ENCODE peak calls at places on chromosomes 5 and 9, in six cellular contexts. S is progenitor cell of endocrine pancreas, C is left ventricle myocardium inferior, I is cardiac muscle cell, D is neural crest cell, W is mucosa of descending colon. O is an unnamed sample.

GRCh38 chr5:58235279-58235678 is 224.6 kb downstream of the PLK2 start:
- DNase-seq in W (no peak), I (no peak), D (no peak), S (no peak), C (no peak), O (peak; percentile 28)

GRCh38 chr5:68277427-68277826 is 61.9 kb downstream of the PIK3R1 start:
- DNase-seq in I (no peak), W (no peak), C (no peak), D (no peak), S (no peak), O (no peak)

GRCh38 chr9:81841326-81841725 is 86.9 kb upstream of the SPATA31D4 start:
- DNase-seq in I (no peak), W (no peak), C (no peak), S (no peak), D (no peak), O (no peak)

GRCh38 chr5:147611483-147611882 is 101.6 kb upstream of the DPYSL3 start:
- DNase-seq in W (no peak), I (no peak), D (no peak), S (no peak), C (no peak), O (no peak)

GRCh38 chr9:33867747-33868429 is 50.9 kb downstream of the UBE2R2 start:
- DNase-seq in W (no peak), C (peak; percentile 66), I (no peak), S (no peak), D (no peak), O (no peak)

GRCh38 chr5:94173100-94173499 is 431.7 kb upstream of the POU5F2 start:
- DNase-seq in C (no peak), I (no peak), D (no peak), W (no peak), S (no peak), O (no peak)

GRCh38 chr5:84242286-84242685 is 142.4 kb downstream of the EDIL3 start:
- DNase-seq in S (no peak), W (no peak), I (no peak), D (no peak), C (no peak), O (no peak)

GRCh38 chr5:23631283-23632045 is 124.1 kb downstream of the PRDM9 start:
- DNase-seq in W (no peak), I (no peak), D (no peak), C (no peak), S (no peak), O (no peak)

GRCh38 chr5:119943148-119943547 is 313.8 kb downstream of the FAM170A start:
- DNase-seq in C (no peak), S (no peak), I (no peak), D (no peak), W (no peak), O (no peak)

GRCh38 chr9:91560301-91560700 is 136.7 kb upstream of the NFIL3 start:
- DNase-seq in C (no peak), D (no peak), S (no peak), I (no peak), W (no peak), O (no peak)

GRCh38 chr9:116377179-116377790 is 223.7 kb downstream of the PAPPA start:
- DNase-seq in I (no peak), W (no peak), S (no peak), C (no peak), D (no peak), O (no peak)

GRCh38 chr9:134057311-134057665 is 10.5 kb downstream of the BRD3 start:
- DNase-seq in D (no peak), W (no peak), I (no peak), C (peak; percentile 13), S (no peak), O (no peak)

GRCh38 chr5:59956130-59956773 is 62.7 kb upstream of the PDE4D start:
- DNase-seq in S (no peak), W (no peak), C (no peak), D (no peak), I (no peak), O (no peak)

GRCh38 chr5:151122828-151123227 is 34.8 kb downstream of the ANXA6 start:
- DNase-seq in D (no peak), S (no peak), C (no peak), W (no peak), I (no peak), O (no peak)

GRCh38 chr5:73126957-73127356 is 6.6 kb downstream of the TMEM171 start:
- DNase-seq in I (no peak), D (no peak), W (no peak), S (no peak), C (no peak), O (no peak)

GRCh38 chr9:69173891-69174644 is at the start of gene TJP2:
- DNase-seq in S (peak; percentile 38), D (peak; percentile 46), C (peak; percentile 79), I (peak; percentile 83), W (peak; percentile 69), O (peak; percentile 34)

GRCh38 chr5:109196486-109196885 is 213.3 kb downstream of the PJA2 start:
- DNase-seq in D (no peak), C (no peak), I (no peak), W (no peak), S (no peak), O (no peak)

GRCh38 chr5:81125959-81126358 is 107.2 kb upstream of the CKMT2 start:
- DNase-seq in S (no peak), D (no peak), C (no peak), I (no peak), W (no peak), O (no peak)

GRCh38 chr5:4868140-4868735 is 271.9 kb upstream of the ADAMTS16 start:
- DNase-seq in D (peak; percentile 80), S (peak; percentile 64), C (peak; percentile 41), W (no peak), I (peak; percentile 69), O (no peak)

GRCh38 chr9:121915304-121915625 is 177.8 kb downstream of the TTLL11 start:
- DNase-seq in I (no peak), W (no peak), D (no peak), C (no peak), S (no peak), O (no peak)

GRCh38 chr5:143682788-143683419 is 129.1 kb upstream of the HMHB1 start:
- DNase-seq in C (no peak), I (no peak), S (no peak), W (no peak), D (no peak), O (no peak)

GRCh38 chr5:143682221-143682620 is 129.7 kb upstream of the HMHB1 start:
- DNase-seq in I (peak; percentile 40), W (no peak), D (no peak), S (no peak), C (no peak), O (no peak)

GRCh38 chr5:143683459-143683858 is 128.5 kb upstream of the HMHB1 start:
- DNase-seq in S (no peak), C (no peak), I (no peak), W (no peak), D (no peak), O (no peak)

GRCh38 chr5:143687604-143688003 is 124.4 kb upstream of the HMHB1 start:
- DNase-seq in C (no peak), W (no peak), I (no peak), D (no peak), S (no peak), O (no peak)

GRCh38 chr5:143685416-143685815 is 126.5 kb upstream of the HMHB1 start:
- DNase-seq in C (no peak), D (no peak), W (no peak), S (no peak), I (no peak), O (no peak)
- TF ChIP-seq CTCF in C (peak; percentile 50), D (no peak), W (no peak), S (no peak), I (peak; percentile 50), O (no peak)

DNA sequence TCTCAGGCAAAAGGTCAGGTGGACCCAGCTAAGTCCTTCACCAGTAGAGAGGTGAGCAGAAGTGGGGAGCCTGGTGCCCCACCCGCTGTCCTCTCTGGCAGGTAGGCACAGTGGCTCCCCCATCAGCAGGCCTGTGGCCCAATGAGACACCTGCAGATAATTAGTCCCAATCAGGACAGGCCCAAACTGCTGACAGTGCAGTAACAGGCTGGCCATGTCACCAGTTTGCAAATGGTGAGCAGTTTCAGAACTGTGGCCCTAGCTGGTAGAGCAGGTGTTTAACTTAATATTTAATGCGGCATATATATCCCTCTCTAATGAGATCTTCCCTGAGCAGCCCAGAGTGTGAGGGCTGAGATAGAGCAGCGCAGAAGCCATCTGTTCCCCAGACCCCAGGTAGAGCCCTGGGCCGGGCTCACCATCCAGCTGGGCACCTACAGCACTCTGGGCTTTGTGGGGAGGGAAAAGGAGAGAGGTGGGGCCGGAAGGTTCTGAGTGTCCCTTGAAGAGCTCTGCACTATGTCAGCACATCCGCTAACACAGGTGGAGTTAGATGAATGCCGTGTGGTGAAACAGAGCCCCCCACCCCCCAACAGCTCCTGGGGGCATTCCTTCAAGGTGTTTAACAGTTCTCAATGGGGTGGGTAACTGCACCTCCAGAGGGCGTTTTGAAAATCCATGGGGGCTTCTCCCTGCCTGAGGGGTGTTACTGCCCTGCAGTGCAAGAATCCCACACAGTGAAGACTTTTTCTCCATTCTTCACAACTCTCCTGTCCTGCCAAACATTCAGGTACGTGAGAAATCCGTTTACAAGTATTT is 120.5 kb downstream of the PAX5 start:
- DNase-seq in W (no peak), D (no peak), S (no peak), I (no peak), C (no peak), O (no peak)
- TF ChIP-seq CTCF in W (no peak), D (no peak), S (peak; percentile 27), I (peak; percentile 18), C (no peak), O (no peak)

DNA sequence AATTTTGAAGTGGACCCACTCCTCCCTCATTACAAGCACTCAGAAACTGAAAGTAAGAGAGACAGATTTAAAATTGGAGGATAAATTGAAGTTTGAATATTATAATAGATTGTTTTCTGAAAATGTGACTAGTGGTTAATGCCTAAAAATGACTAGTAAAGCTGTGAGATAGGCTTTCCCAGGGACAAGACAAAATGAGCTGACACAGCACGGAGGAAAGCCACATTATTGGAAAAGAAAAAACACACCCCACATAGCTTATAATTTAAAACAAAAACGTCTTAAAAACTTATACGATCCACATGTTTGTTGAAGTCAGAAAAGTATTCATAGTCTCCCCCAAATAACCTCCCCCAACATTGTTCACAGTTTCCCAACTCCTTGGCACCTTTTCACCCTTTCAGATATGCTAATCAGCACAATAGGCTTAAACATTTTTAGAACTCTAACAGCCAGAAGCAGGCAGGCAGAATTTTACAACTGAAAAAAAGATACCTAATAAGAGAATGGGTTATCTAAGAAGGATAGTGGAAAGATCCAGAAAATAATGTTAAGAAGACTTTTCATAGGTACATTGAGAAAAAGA is 6.1 kb downstream of the C7 start:
- DNase-seq in I (no peak), C (no peak), W (no peak), S (no peak), D (no peak), O (no peak)
- TF ChIP-seq CTCF in I (no peak), C (no peak), W (no peak), S (no peak), D (no peak), O (no peak)

GRCh38 chr9:114047717-114048116 is 30.4 kb downstream of the AMBP start:
- DNase-seq in S (no peak), D (no peak), I (peak; percentile 29), C (no peak), W (no peak), O (peak; percentile 16)
- TF ChIP-seq CTCF in S (peak; percentile 43), D (peak; percentile 48), I (peak; percentile 22), C (peak; percentile 23), W (peak; percentile 35), O (no peak)